ENCODE peak calls at places on chromosomes 13 and 19, in five cellular contexts. Y is HCT116, T is K562, K is upper lobe of left lung, I is HepG2. Q is an unnamed sample.

GRCh38 chr19:29527500-29528328 is 1.9 kb downstream of the VSTM2B start:
- ATAC-seq in Y (peak; percentile 41), T (no peak), K (no peak), I (peak; percentile 5), Q (no peak)

GRCh38 chr13:48586591-48587103 is 53.8 kb upstream of the RCBTB2 start:
- ATAC-seq in Y (no peak), T (peak; percentile 73), K (peak; percentile 42), I (no peak), Q (peak; percentile 44)

GRCh38 chr19:46945668-46946067 is 74.0 kb upstream of the NPAS1 start:
- ATAC-seq in Y (no peak), T (no peak), K (peak; percentile 55), I (no peak), Q (peak; percentile 75)

GRCh38 chr13:32134241-32134801 is 102.7 kb downstream of the FRY start:
- ATAC-seq in Y (no peak), T (no peak), K (no peak), I (no peak), Q (no peak)

GRCh38 chr13:21909331-21909730 is 238.5 kb downstream of the FGF9 start:
- ATAC-seq in Y (peak; percentile 79), T (no peak), K (no peak), I (no peak), Q (no peak)

GRCh38 chr19:50790365-50790825 is at the start of gene ACP4:
- ATAC-seq in Y (no peak), T (no peak), K (no peak), I (peak; percentile 6), Q (no peak)

GRCh38 chr13:106570354-106570822 is 2.5 kb upstream of the ARGLU1 start:
- ATAC-seq in Y (peak; percentile 85), T (peak; percentile 70), K (peak; percentile 37), I (no peak), Q (peak; percentile 32)

GRCh38 chr19:8618751-8619150 is 8.2 kb upstream of the ADAMTS10 start:
- ATAC-seq in Y (peak; percentile 67), T (peak; percentile 60), K (no peak), I (peak; percentile 20), Q (no peak)

GRCh38 chr13:79528356-79528755 is 47.4 kb downstream of the NDFIP2 start:
- ATAC-seq in Y (no peak), T (no peak), K (no peak), I (no peak), Q (no peak)

GRCh38 chr13:71274923-71275593 is 591.9 kb downstream of the DACH1 start:
- ATAC-seq in Y (no peak), T (no peak), K (no peak), I (no peak), Q (no peak)

GRCh38 chr13:104779311-104779710 is 1713.1 kb upstream of the SLC10A2 start:
- ATAC-seq in Y (no peak), T (no peak), K (no peak), I (no peak), Q (no peak)

GRCh38 chr13:29907670-29908069 is 57.3 kb upstream of the UBL3 start:
- ATAC-seq in Y (no peak), T (no peak), K (no peak), I (no peak), Q (no peak)

GRCh38 chr13:28297341-28297740 is 159.0 kb downstream of the PAN3 start:
- ATAC-seq in Y (no peak), T (no peak), K (no peak), I (peak; percentile 49), Q (no peak)

GRCh38 chr19:38004505-38005223 is 97.7 kb downstream of the SIPA1L3 start:
- ATAC-seq in Y (peak; percentile 85), T (peak; percentile 97), K (peak; percentile 92), I (peak; percentile 55), Q (peak; percentile 94)

GRCh38 chr19:1259206-1259872 is 9.8 kb upstream of the CIRBP start:
- ATAC-seq in Y (peak; percentile 51), T (peak; percentile 62), K (peak; percentile 42), I (peak; percentile 63), Q (peak; percentile 30)
- TF ChIP-seq POLR2A in Y (no peak), T (peak; percentile 88), K (no peak), I (peak; percentile 91), Q (no peak)

GRCh38 chr19:1094655-1094977 is 559 bp downstream of the POLR2E start:
- ATAC-seq in Y (no peak), T (no peak), K (no peak), I (no peak), Q (no peak)
- TF ChIP-seq POLR2AphosphoS5 in Y (no peak), T (no peak), K (no peak), I (no peak), Q (no peak)

GRCh38 chr19:41784337-41785239 is 11.8 kb upstream of the CEACAM3 start:
- ATAC-seq in Y (no peak), T (no peak), K (peak; percentile 33), I (no peak), Q (no peak)

GRCh38 chr19:41785653-41786052 is 10.7 kb upstream of the CEACAM3 start:
- ATAC-seq in Y (peak; percentile 98), T (peak; percentile 96), K (peak; percentile 91), I (peak; percentile 69), Q (no peak)
- TF ChIP-seq CTCF in Y (peak; percentile 96), T (peak; percentile 85), K (peak; percentile 84), I (peak; percentile 82), Q (peak; percentile 29)

GRCh38 chr13:65555973-65556372 is 1674.2 kb downstream of the PCDH9 start:
- ATAC-seq in Y (no peak), T (no peak), K (no peak), I (no peak), Q (no peak)

GRCh38 chr13:65553328-65553727 is 1676.8 kb downstream of the PCDH9 start:
- ATAC-seq in Y (no peak), T (no peak), K (no peak), I (no peak), Q (no peak)

DNA sequence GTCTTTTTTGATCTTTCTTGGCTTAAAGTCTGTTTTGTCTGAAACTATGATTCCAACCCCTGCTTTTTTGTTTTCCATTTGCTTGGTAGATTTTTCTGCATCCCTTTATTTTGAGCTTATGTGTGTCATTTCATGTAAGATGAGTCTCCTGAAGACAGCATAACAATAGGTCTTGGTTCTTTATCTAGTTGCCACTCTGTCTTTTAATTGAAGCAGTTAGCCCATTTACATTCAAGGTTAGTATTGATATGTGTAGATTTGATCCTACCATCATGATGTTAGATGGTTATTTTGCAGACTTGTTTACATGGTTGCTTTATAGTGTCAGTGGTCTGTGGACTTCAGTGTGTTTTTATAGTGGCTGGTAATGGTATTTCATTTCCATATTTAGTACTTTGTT is 1678.9 kb downstream of the PCDH9 start:
- ATAC-seq in Y (no peak), T (no peak), K (no peak), I (no peak), Q (no peak)
- TF ChIP-seq POLR2A in Y (no peak), T (no peak), K (no peak), I (no peak), Q (no peak)

DNA sequence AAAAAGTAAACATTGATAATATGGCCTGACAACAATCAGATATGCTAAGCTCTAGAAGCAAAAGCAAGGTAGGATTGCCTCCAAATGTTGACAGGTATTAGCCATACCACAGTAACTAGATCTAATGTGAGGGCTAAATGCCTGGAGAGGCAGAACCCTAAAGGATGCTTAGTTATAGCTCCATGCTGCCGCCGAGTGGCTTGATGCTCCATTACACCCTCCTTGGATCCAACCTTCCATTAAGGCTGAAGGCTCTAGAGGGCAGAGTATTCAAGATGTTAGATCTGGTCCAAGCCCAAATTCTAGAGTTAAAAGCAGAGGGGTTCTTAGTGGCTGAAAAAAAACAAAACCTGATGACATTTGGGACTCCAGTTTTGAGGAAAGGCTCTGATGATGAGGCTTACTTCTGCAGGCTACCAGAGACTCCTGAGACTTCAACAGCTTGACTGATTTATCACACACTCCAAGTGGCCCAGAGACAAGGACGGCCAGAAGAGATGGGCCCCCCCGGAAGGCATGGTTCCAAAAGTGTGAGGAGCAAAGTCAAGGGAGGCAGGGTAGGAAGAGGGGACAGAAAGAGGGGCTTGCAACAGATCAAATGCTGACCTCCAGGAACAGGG is 21.8 kb upstream of the CPB2 start:
- ATAC-seq in Y (peak; percentile 100), T (peak; percentile 95), K (peak; percentile 81), I (peak; percentile 97), Q (no peak)
- TF ChIP-seq POLR2AphosphoS5 in Y (no peak), T (no peak), K (no peak), I (no peak), Q (no peak)

GRCh38 chr13:113002206-113002821 is 33.3 kb downstream of the MCF2L start:
- ATAC-seq in Y (peak; percentile 72), T (peak; percentile 86), K (peak; percentile 3), I (peak; percentile 83), Q (no peak)
- TF ChIP-seq CTCF in Y (no peak), T (peak; percentile 29), K (peak; percentile 26), I (peak; percentile 84), Q (no peak)

GRCh38 chr19:12666305-12667048 is at the start of the genes MAN2B1 and WDR83:
- ATAC-seq in Y (peak; percentile 81), T (peak; percentile 88), K (peak; percentile 87), I (peak; percentile 89), Q (peak; percentile 88)
- TF ChIP-seq POLR2A in Y (no peak), T (peak; percentile 55), K (no peak), I (peak; percentile 31), Q (peak; percentile 41)

GRCh38 chr19:55605207-55605636 is 225 bp upstream of the ZNF865 start:
- ATAC-seq in Y (peak; percentile 81), T (peak; percentile 89), K (peak; percentile 92), I (peak; percentile 77), Q (peak; percentile 90)
- TF ChIP-seq POLR2AphosphoS5 in Y (peak; percentile 68), T (no peak), K (peak; percentile 84), I (peak; percentile 64), Q (peak; percentile 41)

Q was measured in gastroesophageal sphincter.